ENCODE peak calls at places on chromosome 13, in four cellular contexts. V is IMR-90, J is upper lobe of right lung, Z is HCT116. C is an unnamed sample.

GRCh38 chr13:47990427-47990826 is 10.6 kb downstream of the SUCLA2 start:
- DNase-seq in Z (no peak), V (no peak), J (no peak), C (no peak)

GRCh38 chr13:70959376-70959775 is 851.1 kb upstream of the KLHL1 start:
- DNase-seq in J (no peak), V (no peak), Z (no peak), C (no peak)

GRCh38 chr13:20126460-20127262 is 34.2 kb downstream of the GJA3 start:
- DNase-seq in V (no peak), J (no peak), Z (no peak), C (no peak)

GRCh38 chr13:52906122-52906903 is 57.9 kb upstream of the PCDH8 start:
- DNase-seq in J (no peak), V (no peak), Z (no peak), C (no peak)

GRCh38 chr13:95191821-95192220 is 109.4 kb downstream of the ABCC4 start:
- DNase-seq in Z (peak; percentile 45), V (peak; percentile 74), J (peak; percentile 88), C (peak; percentile 73)

GRCh38 chr13:111955412-111955769 is 111.6 kb upstream of the SOX1 start:
- DNase-seq in J (no peak), Z (no peak), V (no peak), C (no peak)

GRCh38 chr13:68232351-68233130 is 1002.4 kb upstream of the PCDH9 start:
- DNase-seq in Z (no peak), J (no peak), V (no peak), C (no peak)

GRCh38 chr13:51154029-51154555 is 43.0 kb upstream of the C13orf42 start:
- DNase-seq in V (peak; percentile 30), J (no peak), Z (no peak), C (no peak)

GRCh38 chr13:64446372-64446771 is 2783.8 kb downstream of the PCDH9 start:
- DNase-seq in Z (peak; percentile 3), V (no peak), J (no peak), C (peak; percentile 42)

GRCh38 chr13:77002590-77003190 is 10.8 kb downstream of the CLN5 start:
- DNase-seq in J (no peak), Z (peak; percentile 12), V (peak; percentile 48), C (peak; percentile 53)

GRCh38 chr13:39688699-39689405 is 33.4 kb downstream of the COG6 start:
- DNase-seq in Z (no peak), V (peak; percentile 54), J (no peak), C (no peak)

GRCh38 chr13:40026174-40026585 is 370.7 kb downstream of the COG6 start:
- DNase-seq in J (no peak), V (peak; percentile 11), Z (no peak), C (no peak)

GRCh38 chr13:107883561-107884175 is 331.7 kb downstream of the LIG4 start:
- DNase-seq in V (peak; percentile 93), Z (no peak), J (no peak), C (peak; percentile 93)

GRCh38 chr13:91017669-91018053 is 329.8 kb upstream of the MIR17HG start:
- DNase-seq in V (no peak), Z (peak; percentile 31), J (peak; percentile 63), C (peak; percentile 61)

GRCh38 chr13:58018020-58018419 is 386.5 kb downstream of the PCDH17 start:
- DNase-seq in Z (no peak), V (no peak), J (no peak), C (no peak)

GRCh38 chr13:33111414-33112110 is 95.3 kb downstream of the KL start:
- DNase-seq in Z (no peak), V (peak; percentile 61), J (no peak), C (no peak)

GRCh38 chr13:46810440-46810839 is 13.5 kb upstream of the ESD start:
- DNase-seq in V (no peak), Z (no peak), J (no peak), C (no peak)

GRCh38 chr13:32647926-32648325 is 61.7 kb downstream of the PDS5B start:
- DNase-seq in V (no peak), Z (no peak), J (no peak), C (no peak)

GRCh38 chr13:109740721-109741120 is 45.7 kb downstream of the IRS2 start:
- DNase-seq in Z (no peak), V (no peak), J (no peak), C (no peak)

GRCh38 chr13:52786747-52787146 is 47.1 kb upstream of the CNMD start:
- DNase-seq in V (no peak), J (no peak), Z (peak; percentile 67), C (peak; percentile 2)

GRCh38 chr13:113802090-113802531 is 43.1 kb downstream of the TMEM255B start:
- DNase-seq in V (peak; percentile 72), Z (no peak), J (peak; percentile 72), C (no peak)

DNA sequence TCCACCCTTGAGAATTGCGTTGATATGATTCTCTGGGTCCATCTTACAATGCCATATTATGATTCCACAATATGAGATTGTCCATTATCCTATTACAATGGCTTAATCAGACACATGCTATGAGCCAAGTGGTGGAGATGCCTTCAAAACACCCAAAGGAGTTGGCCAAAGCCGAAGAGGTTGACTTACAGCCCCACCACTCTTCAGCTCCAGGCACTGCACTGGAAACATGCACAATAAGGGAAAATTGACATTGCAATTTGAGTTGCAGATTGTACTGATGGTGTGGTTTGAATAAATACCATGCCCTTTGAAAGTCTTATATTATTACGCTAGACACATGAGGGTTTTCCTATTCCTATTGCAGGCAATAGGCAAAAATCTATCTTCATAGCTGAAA is 75.4 kb upstream of the TNFSF11 start:
- DNase-seq in V (no peak), Z (no peak), J (no peak), C (no peak)
- TF ChIP-seq CTCF in V (no peak), Z (peak; percentile 41), J (no peak), C (no peak)

GRCh38 chr13:110811008-110811720 is 97.7 kb downstream of the ING1 start:
- DNase-seq in J (no peak), V (no peak), Z (no peak), C (no peak)

GRCh38 chr13:110812111-110812868 is 98.8 kb downstream of the ING1 start:
- DNase-seq in V (no peak), J (peak; percentile 56), Z (no peak), C (no peak)

GRCh38 chr13:110813646-110814624 is 100.4 kb downstream of the ING1 start:
- DNase-seq in J (peak; percentile 26), Z (no peak), V (no peak), C (no peak)

GRCh38 chr13:110811751-110812110 is 98.2 kb downstream of the ING1 start:
- DNase-seq in V (no peak), Z (no peak), J (no peak), C (no peak)

DNA sequence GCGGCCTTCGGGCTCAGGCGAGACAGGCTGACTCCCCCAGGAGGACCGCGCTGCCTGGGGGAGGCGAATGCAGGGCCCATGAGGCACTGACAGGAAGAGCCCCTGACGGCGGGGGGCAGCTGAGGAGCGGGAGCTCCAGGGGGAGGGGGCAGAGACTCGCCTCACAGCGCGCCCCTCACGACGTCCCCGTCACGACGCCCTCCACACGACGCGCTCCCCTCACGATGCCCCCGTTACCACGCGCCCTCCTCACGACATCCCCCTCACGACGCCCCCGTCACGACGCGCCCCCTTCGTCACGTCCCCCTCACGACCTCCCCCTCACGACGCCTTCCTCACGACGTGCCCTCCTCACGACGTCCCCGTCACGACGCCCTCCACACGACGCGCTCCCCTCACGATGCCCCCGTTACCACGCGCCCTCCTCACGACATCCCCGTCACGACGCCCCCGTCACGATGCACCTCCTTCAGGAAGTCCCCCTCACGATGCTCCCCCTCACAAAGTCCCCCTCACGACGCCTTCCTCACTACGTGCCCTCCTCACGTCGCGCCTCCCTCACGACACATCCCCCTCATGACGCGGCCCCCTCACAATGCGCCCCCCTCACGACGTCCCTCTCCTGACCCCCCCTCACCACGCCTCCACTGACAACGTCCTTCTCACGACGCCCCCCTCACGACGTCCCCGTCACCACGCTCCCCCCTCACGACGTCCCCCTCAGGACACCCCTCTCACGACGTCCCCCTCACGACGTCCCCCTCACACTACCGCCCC is 99.6 kb downstream of the ING1 start:
- DNase-seq in J (peak; percentile 42), V (no peak), Z (no peak), C (no peak)
- TF ChIP-seq CTCF in J (no peak), V (no peak), Z (no peak), C (no peak)

DNA sequence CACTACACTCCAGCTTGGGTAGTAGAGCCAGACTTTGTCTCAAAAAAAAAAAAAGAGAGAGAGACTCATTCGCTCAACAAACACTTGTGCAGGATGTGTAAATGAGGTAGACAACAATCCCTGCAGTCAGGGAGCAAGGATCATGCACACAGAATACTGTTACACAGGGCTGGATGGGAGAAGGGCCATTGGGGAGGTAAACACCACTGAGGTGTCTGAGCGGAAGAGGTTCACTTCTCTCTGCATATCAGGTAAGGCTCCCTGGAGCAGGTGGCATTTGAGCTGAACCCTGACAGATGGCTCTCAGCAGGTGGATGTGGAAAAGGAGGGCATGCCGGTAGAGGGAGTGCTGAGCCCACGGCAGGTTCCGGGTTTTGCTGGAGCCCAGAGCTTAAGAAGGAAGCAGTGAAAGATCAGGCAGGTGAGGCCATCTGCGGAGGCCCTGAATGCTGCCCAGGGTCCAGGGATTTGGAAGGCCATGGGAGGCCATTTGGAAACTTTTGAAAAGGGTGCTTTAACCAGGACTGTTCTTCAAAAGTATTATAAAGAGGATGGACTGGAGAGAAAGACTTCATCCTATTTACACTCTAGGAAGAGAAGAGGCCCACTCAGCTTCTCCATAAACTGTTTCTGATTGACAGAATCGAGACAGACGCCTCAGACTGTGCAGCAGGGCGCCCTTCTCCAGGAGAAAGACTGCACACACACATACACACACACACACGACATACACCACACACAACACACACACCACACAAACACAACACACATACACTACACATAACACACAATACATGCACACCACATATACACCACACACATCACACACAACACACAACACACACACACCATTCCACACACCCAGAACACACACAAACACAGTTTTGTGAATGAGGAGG is 199.4 kb downstream of the USP12 start:
- DNase-seq in Z (peak; percentile 26), J (no peak), V (peak; percentile 20), C (peak; percentile 64)
- TF ChIP-seq CTCF in Z (peak; percentile 35), J (peak; percentile 39), V (peak; percentile 25), C (peak; percentile 75)

GRCh38 chr13:23715762-23716235 is 145.6 kb downstream of the TNFRSF19 start:
- DNase-seq in V (no peak), Z (peak; percentile 18), J (peak; percentile 69), C (peak; percentile 78)
- TF ChIP-seq CTCF in V (peak; percentile 25), Z (peak; percentile 59), J (peak; percentile 37), C (peak; percentile 77)

GRCh38 chr13:98523455-98524102 is 53.3 kb downstream of the STK24 start:
- DNase-seq in J (peak; percentile 47), V (no peak), Z (no peak), C (no peak)

GRCh38 chr13:98521461-98521860 is 55.4 kb downstream of the STK24 start:
- DNase-seq in Z (no peak), J (no peak), V (no peak), C (no peak)

GRCh38 chr13:98520674-98521449 is 56.0 kb downstream of the STK24 start:
- DNase-seq in Z (no peak), V (no peak), J (peak; percentile 55), C (no peak)

GRCh38 chr13:98519976-98520375 is 56.9 kb downstream of the STK24 start:
- DNase-seq in Z (no peak), V (no peak), J (no peak), C (no peak)

GRCh38 chr13:98521876-98522275 is 55.0 kb downstream of the STK24 start:
- DNase-seq in Z (no peak), V (no peak), J (peak; percentile 39), C (no peak)
- TF ChIP-seq CTCF in Z (no peak), V (no peak), J (no peak), C (no peak)

DNA sequence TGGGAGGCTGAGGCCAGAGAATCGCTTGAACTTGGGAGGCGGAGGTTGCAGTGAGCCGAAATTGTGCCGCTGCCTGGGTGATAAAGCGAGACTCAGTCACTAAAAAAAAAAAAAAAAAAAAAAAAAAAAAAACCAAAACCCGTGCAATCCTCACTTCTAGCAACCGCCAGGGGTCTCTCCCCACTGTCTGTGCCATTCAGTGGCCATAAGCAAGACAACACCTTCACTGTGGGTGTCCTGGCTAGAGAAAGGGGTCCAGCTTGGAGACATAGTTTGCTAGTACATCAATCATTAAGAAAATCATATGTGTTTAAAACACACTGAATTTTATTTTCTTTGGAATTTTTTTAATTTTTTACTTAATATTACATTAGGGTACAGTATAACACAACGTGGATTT is 68.2 kb downstream of the RASL11A start:
- DNase-seq in J (no peak), V (no peak), Z (peak; percentile 36), C (no peak)
- TF ChIP-seq CTCF in J (no peak), V (peak; percentile 40), Z (peak; percentile 46), C (no peak)